ENCODE peak calls at places on chromosomes 16 and 17, in four cellular contexts. One of them, this sample, is unnamed.

GRCh38 chr17:18015603-18016002 is 23.4 kb downstream of the ATPAF2 start:
- DNase-seq in ovary: no peak
- DNase-seq in GM12878: no peak
- DNase-seq in K562: no peak
- DNase-seq in this sample: no peak

GRCh38 chr17:75430159-75430748 is 24.8 kb upstream of the GRB2 start:
- DNase-seq in ovary: no peak
- DNase-seq in GM12878: no peak
- DNase-seq in K562: peak
- DNase-seq in this sample: peak

GRCh38 chr17:17590883-17591407 is 563 bp downstream of the PEMT start:
- DNase-seq in ovary: no peak
- DNase-seq in GM12878: no peak
- DNase-seq in K562: no peak
- DNase-seq in this sample: no peak

GRCh38 chr17:74959826-74960738 is 12.5 kb downstream of the HID1 start:
- DNase-seq in ovary: no peak
- DNase-seq in GM12878: no peak
- DNase-seq in K562: peak
- DNase-seq in this sample: no peak

GRCh38 chr17:17768415-17769088 is 68.2 kb downstream of the SREBF1 start:
- DNase-seq in ovary: no peak
- DNase-seq in GM12878: no peak
- DNase-seq in K562: no peak
- DNase-seq in this sample: no peak

GRCh38 chr17:16937431-16937830 is 34.5 kb downstream of the TNFRSF13B start:
- DNase-seq in ovary: no peak
- DNase-seq in GM12878: no peak
- DNase-seq in K562: no peak
- DNase-seq in this sample: no peak

GRCh38 chr17:29177871-29178749 is 2.1 kb downstream of the MYO18A start:
- DNase-seq in ovary: no peak
- DNase-seq in GM12878: no peak
- DNase-seq in K562: peak
- DNase-seq in this sample: peak

GRCh38 chr17:61158372-61158771 is 241.3 kb upstream of the TBX2 start:
- DNase-seq in ovary: no peak
- DNase-seq in GM12878: no peak
- DNase-seq in K562: no peak
- DNase-seq in this sample: no peak

GRCh38 chr17:36877774-36878173 is 59.5 kb upstream of the LHX1 start:
- DNase-seq in ovary: no peak
- DNase-seq in GM12878: no peak
- DNase-seq in K562: no peak
- DNase-seq in this sample: no peak

GRCh38 chr17:41822216-41823140 is 9.7 kb downstream of the FKBP10 start:
- DNase-seq in ovary: no peak
- DNase-seq in GM12878: no peak
- DNase-seq in K562: no peak
- DNase-seq in this sample: no peak
- H3K27ac ChIP-seq in ovary: no peak
- H3K27ac ChIP-seq in GM12878: no peak
- H3K27ac ChIP-seq in K562: no peak
- H3K27ac ChIP-seq in this sample: no peak

GRCh38 chr16:10269632-10270031 is 87.4 kb upstream of the GRIN2A start:
- DNase-seq in ovary: no peak
- DNase-seq in GM12878: no peak
- DNase-seq in K562: no peak
- DNase-seq in this sample: no peak
- TF ChIP-seq EP300 in ovary: no peak
- TF ChIP-seq EP300 in GM12878: no peak
- TF ChIP-seq EP300 in K562: no peak
- TF ChIP-seq EP300 in this sample: no peak

DNA sequence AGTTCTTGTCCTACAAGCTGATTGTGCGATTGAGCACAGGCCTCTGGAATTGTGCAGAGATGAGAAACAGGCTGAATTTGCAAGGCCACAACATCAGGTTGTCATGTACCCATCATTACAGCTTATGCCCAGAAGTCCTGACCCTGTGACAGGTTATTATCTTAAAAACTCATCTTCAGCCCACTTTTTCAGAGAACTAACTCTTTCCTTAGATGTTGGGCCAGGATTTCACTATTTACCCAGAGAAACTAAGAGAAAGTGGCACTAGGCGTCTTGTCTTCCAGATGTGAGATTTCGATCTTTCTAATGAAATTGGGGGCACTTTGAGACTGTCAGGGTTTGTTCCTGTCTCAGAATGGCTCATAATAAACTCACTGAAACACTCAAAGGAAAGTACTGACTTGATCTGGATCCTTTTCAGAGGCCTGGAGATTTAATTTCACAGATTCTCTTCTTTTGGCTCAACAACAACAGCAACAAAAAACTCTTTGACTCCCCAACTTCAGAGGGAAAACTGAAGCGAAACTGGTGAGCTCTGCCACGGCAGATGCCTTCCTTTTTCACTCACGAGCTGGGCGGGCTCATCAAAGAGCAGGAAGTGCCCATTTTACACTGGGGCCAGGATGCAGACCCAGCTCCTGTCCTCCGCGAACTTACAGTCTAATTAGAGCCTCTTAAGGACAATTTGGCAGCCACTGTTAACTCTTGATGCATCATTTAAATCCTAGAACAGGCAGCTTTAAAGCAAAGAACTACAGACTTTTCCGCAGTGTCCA is 17.6 kb upstream of the SLC12A3 start:
- DNase-seq in ovary: no peak
- DNase-seq in GM12878: no peak
- DNase-seq in K562: no peak
- DNase-seq in this sample: no peak
- H3K27ac ChIP-seq in ovary: peak
- H3K27ac ChIP-seq in GM12878: no peak
- H3K27ac ChIP-seq in K562: no peak
- H3K27ac ChIP-seq in this sample: no peak

GRCh38 chr17:43671075-43671692 is 9.5 kb upstream of the MEOX1 start:
- DNase-seq in ovary: no peak
- DNase-seq in GM12878: peak
- DNase-seq in K562: no peak
- DNase-seq in this sample: no peak
- TF ChIP-seq EP300 in ovary: no peak
- TF ChIP-seq EP300 in GM12878: no peak
- TF ChIP-seq EP300 in K562: no peak
- TF ChIP-seq EP300 in this sample: no peak

DNA sequence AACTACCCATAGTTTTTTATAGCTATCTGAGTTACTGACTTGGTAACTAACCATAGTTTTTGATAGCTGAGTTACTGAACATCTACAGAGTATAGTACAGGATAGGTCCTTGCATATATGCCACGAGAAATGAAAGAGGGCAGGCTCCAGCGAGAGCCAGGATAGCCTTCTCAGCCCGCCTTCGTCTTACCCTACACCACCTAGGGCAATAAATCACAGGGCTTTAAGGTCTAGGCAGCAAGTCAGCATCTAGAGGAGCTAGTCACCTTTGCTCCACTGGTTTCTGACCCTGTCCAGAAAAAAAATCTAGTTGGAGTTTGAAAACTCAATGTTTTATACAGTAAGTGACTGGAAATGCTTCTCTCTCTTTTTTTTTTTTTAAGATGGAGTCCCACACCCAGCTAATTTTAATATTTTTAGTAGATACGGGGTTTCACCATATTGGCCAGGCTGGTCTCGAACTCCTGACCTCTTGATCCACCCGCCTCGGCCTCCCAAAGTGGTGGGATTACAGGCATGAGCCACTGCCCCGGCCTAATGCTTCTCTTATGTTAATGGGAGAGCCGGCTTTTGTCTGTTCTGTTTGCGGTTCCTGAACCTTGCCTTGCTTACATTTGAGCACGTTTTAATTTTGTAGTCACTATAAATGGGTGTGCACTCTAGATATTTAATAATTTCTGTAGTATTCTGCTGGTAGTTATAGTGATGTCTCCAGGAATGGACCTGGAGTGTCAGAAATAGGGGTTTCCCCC is 2.8 kb downstream of the BFAR start:
- DNase-seq in ovary: no peak
- DNase-seq in GM12878: no peak
- DNase-seq in K562: no peak
- DNase-seq in this sample: no peak
- H3K27ac ChIP-seq in ovary: no peak
- H3K27ac ChIP-seq in GM12878: no peak
- H3K27ac ChIP-seq in K562: no peak
- H3K27ac ChIP-seq in this sample: peak

GRCh38 chr16:67892899-67893790 is at the start of gene PSKH1:
- DNase-seq in ovary: peak
- DNase-seq in GM12878: peak
- DNase-seq in K562: peak
- DNase-seq in this sample: peak
- TF ChIP-seq EP300 in ovary: no peak
- TF ChIP-seq EP300 in GM12878: no peak
- TF ChIP-seq EP300 in K562: peak
- TF ChIP-seq EP300 in this sample: no peak

DNA sequence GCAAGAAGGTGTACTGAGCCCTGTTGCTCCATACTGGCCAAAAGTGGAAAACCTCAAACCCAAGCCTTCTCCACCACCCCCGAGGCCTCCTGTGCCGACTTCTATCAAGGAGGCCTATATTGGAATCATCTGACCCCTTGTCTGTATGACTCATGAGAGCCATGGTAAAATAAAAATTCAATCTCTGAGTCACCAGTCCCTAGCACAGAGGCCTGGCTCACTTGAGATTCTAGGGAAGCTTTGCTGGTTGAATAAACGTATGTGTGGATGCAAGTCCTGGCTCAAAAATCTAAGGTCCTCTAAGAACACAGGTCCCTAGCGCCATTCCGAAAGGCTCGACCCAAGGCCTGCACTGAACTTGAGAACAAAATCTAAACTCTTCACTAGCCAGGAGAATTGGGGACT is 15.0 kb downstream of the NSMCE1 start:
- DNase-seq in ovary: no peak
- DNase-seq in GM12878: no peak
- DNase-seq in K562: peak
- DNase-seq in this sample: no peak
- H3K27ac ChIP-seq in ovary: no peak
- H3K27ac ChIP-seq in GM12878: peak
- H3K27ac ChIP-seq in K562: no peak
- H3K27ac ChIP-seq in this sample: peak